ENCODE peak calls at places on chromosomes 11 and 22, in six cellular contexts. One of them, this sample, is unnamed.

GRCh38 chr22:21001601-21002325 is at the start of gene THAP7:
- DNase-seq in stomach: peak
- DNase-seq in SJSA1: peak
- DNase-seq in central memory CD4-positive, alpha-beta T cell: peak
- DNase-seq in colonic mucosa: peak
- DNase-seq in amniotic stem cell: peak
- DNase-seq in this sample: peak

GRCh38 chr11:108239076-108239475 is 16.2 kb downstream of the ATM start:
- DNase-seq in stomach: no peak
- DNase-seq in SJSA1: no peak
- DNase-seq in central memory CD4-positive, alpha-beta T cell: no peak
- DNase-seq in colonic mucosa: no peak
- DNase-seq in amniotic stem cell: no peak
- DNase-seq in this sample: no peak

GRCh38 chr11:105507496-105508254 is 102.2 kb upstream of the GRIA4 start:
- DNase-seq in stomach: no peak
- DNase-seq in SJSA1: no peak
- DNase-seq in central memory CD4-positive, alpha-beta T cell: no peak
- DNase-seq in colonic mucosa: no peak
- DNase-seq in amniotic stem cell: no peak
- DNase-seq in this sample: no peak

GRCh38 chr11:45722144-45722543 is 56.7 kb upstream of the CHST1 start:
- DNase-seq in stomach: no peak
- DNase-seq in SJSA1: no peak
- DNase-seq in central memory CD4-positive, alpha-beta T cell: no peak
- DNase-seq in colonic mucosa: no peak
- DNase-seq in amniotic stem cell: no peak
- DNase-seq in this sample: no peak

GRCh38 chr11:110425751-110426545 is 3.8 kb upstream of the FDX1 start:
- DNase-seq in stomach: no peak
- DNase-seq in SJSA1: no peak
- DNase-seq in central memory CD4-positive, alpha-beta T cell: no peak
- DNase-seq in colonic mucosa: no peak
- DNase-seq in amniotic stem cell: no peak
- DNase-seq in this sample: no peak

GRCh38 chr11:62153087-62153395 is 29.2 kb downstream of the INCENP start:
- DNase-seq in stomach: no peak
- DNase-seq in SJSA1: no peak
- DNase-seq in central memory CD4-positive, alpha-beta T cell: no peak
- DNase-seq in colonic mucosa: no peak
- DNase-seq in amniotic stem cell: no peak
- DNase-seq in this sample: no peak

GRCh38 chr22:20155330-20156041 is 4.6 kb upstream of the CCDC188 start:
- DNase-seq in stomach: peak
- DNase-seq in SJSA1: peak
- DNase-seq in central memory CD4-positive, alpha-beta T cell: no peak
- DNase-seq in colonic mucosa: peak
- DNase-seq in amniotic stem cell: no peak
- DNase-seq in this sample: no peak

GRCh38 chr11:25910090-25910489 is 421.8 kb upstream of the ANO3 start:
- DNase-seq in stomach: no peak
- DNase-seq in SJSA1: no peak
- DNase-seq in central memory CD4-positive, alpha-beta T cell: no peak
- DNase-seq in colonic mucosa: no peak
- DNase-seq in amniotic stem cell: no peak
- DNase-seq in this sample: no peak

GRCh38 chr11:21988477-21988876 is 204.4 kb upstream of the ANO5 start:
- DNase-seq in stomach: no peak
- DNase-seq in SJSA1: no peak
- DNase-seq in central memory CD4-positive, alpha-beta T cell: no peak
- DNase-seq in colonic mucosa: no peak
- DNase-seq in amniotic stem cell: no peak
- DNase-seq in this sample: no peak

GRCh38 chr11:7227724-7228123 is 24.0 kb upstream of the SYT9 start:
- DNase-seq in stomach: no peak
- DNase-seq in SJSA1: no peak
- DNase-seq in central memory CD4-positive, alpha-beta T cell: no peak
- DNase-seq in colonic mucosa: no peak
- DNase-seq in amniotic stem cell: no peak
- DNase-seq in this sample: no peak

GRCh38 chr11:18615628-18616392 is 16.2 kb downstream of the MISFA start:
- DNase-seq in stomach: no peak
- DNase-seq in SJSA1: no peak
- DNase-seq in central memory CD4-positive, alpha-beta T cell: no peak
- DNase-seq in colonic mucosa: no peak
- DNase-seq in amniotic stem cell: no peak
- DNase-seq in this sample: no peak

GRCh38 chr11:128496684-128497056 is 90.7 kb downstream of the ETS1 start:
- DNase-seq in stomach: no peak
- DNase-seq in SJSA1: peak
- DNase-seq in central memory CD4-positive, alpha-beta T cell: no peak
- DNase-seq in colonic mucosa: no peak
- DNase-seq in amniotic stem cell: no peak
- DNase-seq in this sample: no peak

GRCh38 chr11:121996574-121996973 is 119.4 kb downstream of the BLID start:
- DNase-seq in stomach: no peak
- DNase-seq in SJSA1: no peak
- DNase-seq in central memory CD4-positive, alpha-beta T cell: no peak
- DNase-seq in colonic mucosa: no peak
- DNase-seq in amniotic stem cell: no peak
- DNase-seq in this sample: no peak

GRCh38 chr11:2399488-2400068 is 972 bp upstream of the TSSC4 start:
- DNase-seq in stomach: peak
- DNase-seq in SJSA1: no peak
- DNase-seq in central memory CD4-positive, alpha-beta T cell: no peak
- DNase-seq in colonic mucosa: peak
- DNase-seq in amniotic stem cell: no peak
- DNase-seq in this sample: no peak

GRCh38 chr22:50505776-50506610 is 1.5 kb downstream of the LMF2 start:
- DNase-seq in stomach: no peak
- DNase-seq in SJSA1: no peak
- DNase-seq in central memory CD4-positive, alpha-beta T cell: no peak
- DNase-seq in colonic mucosa: no peak
- DNase-seq in amniotic stem cell: no peak
- DNase-seq in this sample: no peak

GRCh38 chr22:19998991-19999820 is 17.4 kb downstream of the ARVCF start:
- DNase-seq in stomach: no peak
- DNase-seq in SJSA1: no peak
- DNase-seq in central memory CD4-positive, alpha-beta T cell: no peak
- DNase-seq in colonic mucosa: no peak
- DNase-seq in amniotic stem cell: no peak
- DNase-seq in this sample: no peak

GRCh38 chr11:121159721-121160120 is 58.7 kb downstream of the TECTA start:
- DNase-seq in stomach: no peak
- DNase-seq in SJSA1: no peak
- DNase-seq in central memory CD4-positive, alpha-beta T cell: no peak
- DNase-seq in colonic mucosa: no peak
- DNase-seq in amniotic stem cell: no peak
- DNase-seq in this sample: no peak

GRCh38 chr11:45208135-45208534 is 61.7 kb downstream of the PRDM11 start:
- DNase-seq in stomach: no peak
- DNase-seq in SJSA1: no peak
- DNase-seq in central memory CD4-positive, alpha-beta T cell: no peak
- DNase-seq in colonic mucosa: no peak
- DNase-seq in amniotic stem cell: no peak
- DNase-seq in this sample: no peak

GRCh38 chr11:55697817-55698216 is 35.8 kb downstream of the OR4C6 start:
- DNase-seq in stomach: no peak
- DNase-seq in SJSA1: no peak
- DNase-seq in central memory CD4-positive, alpha-beta T cell: no peak
- DNase-seq in colonic mucosa: no peak
- DNase-seq in amniotic stem cell: no peak
- DNase-seq in this sample: no peak

GRCh38 chr11:11456896-11457295 is 103.8 kb upstream of the CSNK2A3 start:
- DNase-seq in stomach: no peak
- DNase-seq in SJSA1: no peak
- DNase-seq in central memory CD4-positive, alpha-beta T cell: no peak
- DNase-seq in colonic mucosa: no peak
- DNase-seq in amniotic stem cell: no peak
- DNase-seq in this sample: no peak

GRCh38 chr11:76025068-76025467 is 181.2 kb downstream of the WNT11 start:
- DNase-seq in stomach: no peak
- DNase-seq in SJSA1: peak
- DNase-seq in central memory CD4-positive, alpha-beta T cell: no peak
- DNase-seq in colonic mucosa: no peak
- DNase-seq in amniotic stem cell: no peak
- DNase-seq in this sample: no peak

GRCh38 chr11:86672007-86672621 is at the start of gene ME3:
- DNase-seq in stomach: peak
- DNase-seq in SJSA1: peak
- DNase-seq in central memory CD4-positive, alpha-beta T cell: no peak
- DNase-seq in colonic mucosa: peak
- DNase-seq in amniotic stem cell: no peak
- DNase-seq in this sample: peak

GRCh38 chr11:19597876-19598275 is 114.8 kb upstream of the NAV2 start:
- DNase-seq in stomach: no peak
- DNase-seq in SJSA1: peak
- DNase-seq in central memory CD4-positive, alpha-beta T cell: no peak
- DNase-seq in colonic mucosa: no peak
- DNase-seq in amniotic stem cell: no peak
- DNase-seq in this sample: no peak

GRCh38 chr22:44436656-44437492 is 61.2 kb downstream of the RTL6 start:
- DNase-seq in stomach: no peak
- DNase-seq in SJSA1: no peak
- DNase-seq in central memory CD4-positive, alpha-beta T cell: no peak
- DNase-seq in colonic mucosa: no peak
- DNase-seq in amniotic stem cell: no peak
- DNase-seq in this sample: no peak

GRCh38 chr11:19756675-19757475 is 44.2 kb downstream of the NAV2 start:
- DNase-seq in stomach: no peak
- DNase-seq in SJSA1: no peak
- DNase-seq in central memory CD4-positive, alpha-beta T cell: no peak
- DNase-seq in colonic mucosa: no peak
- DNase-seq in amniotic stem cell: no peak
- DNase-seq in this sample: no peak

GRCh38 chr22:36079041-36079440 is 50.4 kb upstream of the RBFOX2 start:
- DNase-seq in stomach: no peak
- DNase-seq in SJSA1: no peak
- DNase-seq in central memory CD4-positive, alpha-beta T cell: no peak
- DNase-seq in colonic mucosa: no peak
- DNase-seq in amniotic stem cell: no peak
- DNase-seq in this sample: no peak

GRCh38 chr11:127255239-127255638 is 254.7 kb upstream of the KIRREL3 start:
- DNase-seq in stomach: no peak
- DNase-seq in SJSA1: no peak
- DNase-seq in central memory CD4-positive, alpha-beta T cell: no peak
- DNase-seq in colonic mucosa: no peak
- DNase-seq in amniotic stem cell: no peak
- DNase-seq in this sample: no peak

GRCh38 chr22:22210375-22210774 is 34.2 kb upstream of the VPREB1 start:
- DNase-seq in stomach: no peak
- DNase-seq in SJSA1: no peak
- DNase-seq in central memory CD4-positive, alpha-beta T cell: no peak
- DNase-seq in colonic mucosa: no peak
- DNase-seq in amniotic stem cell: peak
- DNase-seq in this sample: no peak

GRCh38 chr22:44623771-44624510 is 78.1 kb upstream of the PRR5 start:
- DNase-seq in stomach: no peak
- DNase-seq in SJSA1: no peak
- DNase-seq in central memory CD4-positive, alpha-beta T cell: no peak
- DNase-seq in colonic mucosa: no peak
- DNase-seq in amniotic stem cell: no peak
- DNase-seq in this sample: peak

GRCh38 chr11:75306529-75306928 is 44.9 kb downstream of the ARRB1 start:
- DNase-seq in stomach: no peak
- DNase-seq in SJSA1: no peak
- DNase-seq in central memory CD4-positive, alpha-beta T cell: no peak
- DNase-seq in colonic mucosa: no peak
- DNase-seq in amniotic stem cell: no peak
- DNase-seq in this sample: no peak

GRCh38 chr11:2554338-2555240 is 109.8 kb downstream of the KCNQ1 start:
- DNase-seq in stomach: no peak
- DNase-seq in SJSA1: no peak
- DNase-seq in central memory CD4-positive, alpha-beta T cell: no peak
- DNase-seq in colonic mucosa: no peak
- DNase-seq in amniotic stem cell: no peak
- DNase-seq in this sample: no peak

This sample was measured in HuH-7.